ENCODE peak calls at places on chromosomes 11 and 22, in six cellular contexts. U, M, Y, R, C and L are unnamed samples.

GRCh38 chr11:69366591-69366990 is 72.6 kb downstream of the MYEOV start:
- DNase-seq in C (no peak), U (no peak), Y (no peak), R (no peak), M (no peak), L (peak; percentile 5)

GRCh38 chr11:128953151-128953550 is 10.5 kb upstream of the TP53AIP1 start:
- DNase-seq in U (no peak), C (no peak), M (no peak), R (no peak), Y (no peak), L (no peak)

GRCh38 chr22:19800761-19801244 is 40.2 kb downstream of the TBX1 start:
- DNase-seq in Y (peak; percentile 58), R (peak; percentile 30), M (no peak), C (no peak), U (no peak), L (no peak)

GRCh38 chr11:72483412-72484186 is 49.3 kb upstream of the CLPB start:
- DNase-seq in U (no peak), M (no peak), R (peak; percentile 81), C (peak; percentile 16), Y (no peak), L (no peak)

GRCh38 chr11:3220521-3221407 is 2.2 kb upstream of the MRGPRG start:
- DNase-seq in U (peak; percentile 13), C (no peak), M (peak; percentile 18), R (no peak), Y (no peak), L (no peak)

GRCh38 chr11:8577791-8578581 is 16.0 kb downstream of the STK33 start:
- DNase-seq in R (no peak), U (no peak), Y (no peak), C (peak; percentile 6), M (no peak), L (no peak)

GRCh38 chr11:75820636-75821035 is 5.6 kb downstream of the UVRAG start:
- DNase-seq in U (no peak), Y (no peak), C (peak; percentile 72), R (peak; percentile 37), M (no peak), L (no peak)

GRCh38 chr11:32154275-32154674 is 63.4 kb downstream of the RCN1 start:
- DNase-seq in R (peak; percentile 64), Y (no peak), U (no peak), M (no peak), C (peak; percentile 24), L (no peak)

GRCh38 chr11:19664896-19665548 is 47.6 kb upstream of the NAV2 start:
- DNase-seq in Y (no peak), C (peak; percentile 66), M (no peak), R (peak; percentile 79), U (no peak), L (no peak)

GRCh38 chr11:116099541-116099940 is 595.3 kb upstream of the CADM1 start:
- DNase-seq in Y (no peak), R (no peak), U (no peak), C (no peak), M (no peak), L (no peak)

GRCh38 chr11:44568706-44569473 is 3.4 kb downstream of the CD82 start:
- DNase-seq in Y (no peak), C (peak; percentile 92), M (peak; percentile 80), U (peak; percentile 72), R (peak; percentile 91), L (no peak)

GRCh38 chr22:22036588-22036987 is 54.0 kb upstream of the TOP3B start:
- DNase-seq in R (no peak), C (no peak), U (no peak), M (no peak), Y (no peak), L (no peak)

GRCh38 chr11:12478743-12479142 is 101.4 kb downstream of the PARVA start:
- DNase-seq in Y (no peak), U (no peak), R (peak; percentile 65), M (no peak), C (peak; percentile 66), L (no peak)

GRCh38 chr22:37971475-37972434 is 12.6 kb downstream of the SOX10 start:
- DNase-seq in C (no peak), U (no peak), Y (peak; percentile 72), M (no peak), R (no peak), L (no peak)

GRCh38 chr11:106087815-106088435 is 10.5 kb downstream of the AASDHPPT start:
- DNase-seq in U (peak; percentile 22), M (no peak), C (peak; percentile 38), R (peak; percentile 74), Y (peak; percentile 54), L (peak; percentile 24)

GRCh38 chr11:17972987-17973386 is 39.9 kb downstream of the SERGEF start:
- DNase-seq in M (no peak), C (peak; percentile 85), R (peak; percentile 92), U (peak; percentile 44), Y (peak; percentile 80), L (peak; percentile 21)

GRCh38 chr22:29817724-29818123 is 20.4 kb downstream of the ASCC2 start:
- DNase-seq in Y (no peak), C (no peak), U (no peak), M (no peak), R (no peak), L (no peak)

GRCh38 chr11:790721-791564 is 1.1 kb upstream of the CEND1 start:
- DNase-seq in M (no peak), U (no peak), R (peak; percentile 41), Y (peak; percentile 63), C (peak; percentile 57), L (no peak)

GRCh38 chr11:73946798-73947458 is 3.9 kb upstream of the DNAJB13 start:
- DNase-seq in M (no peak), C (no peak), U (no peak), Y (no peak), R (no peak), L (no peak)

GRCh38 chr11:65571420-65571819 is 918 bp upstream of the FAM89B start:
- DNase-seq in Y (no peak), U (no peak), C (no peak), M (no peak), R (no peak), L (no peak)

GRCh38 chr11:65569973-65570918 is at the start of gene ZNRD2:
- DNase-seq in U (peak; percentile 98), Y (peak; percentile 99), R (peak; percentile 99), M (peak; percentile 97), C (peak; percentile 100), L (peak; percentile 94)

GRCh38 chr11:65573391-65574146 is 1.2 kb downstream of the FAM89B start:
- DNase-seq in U (no peak), M (no peak), Y (no peak), R (no peak), C (no peak), L (no peak)

GRCh38 chr11:65572356-65573043 is at the start of gene FAM89B:
- DNase-seq in M (peak; percentile 83), U (peak; percentile 95), R (peak; percentile 89), Y (peak; percentile 91), C (peak; percentile 82), L (peak; percentile 54)

DNA sequence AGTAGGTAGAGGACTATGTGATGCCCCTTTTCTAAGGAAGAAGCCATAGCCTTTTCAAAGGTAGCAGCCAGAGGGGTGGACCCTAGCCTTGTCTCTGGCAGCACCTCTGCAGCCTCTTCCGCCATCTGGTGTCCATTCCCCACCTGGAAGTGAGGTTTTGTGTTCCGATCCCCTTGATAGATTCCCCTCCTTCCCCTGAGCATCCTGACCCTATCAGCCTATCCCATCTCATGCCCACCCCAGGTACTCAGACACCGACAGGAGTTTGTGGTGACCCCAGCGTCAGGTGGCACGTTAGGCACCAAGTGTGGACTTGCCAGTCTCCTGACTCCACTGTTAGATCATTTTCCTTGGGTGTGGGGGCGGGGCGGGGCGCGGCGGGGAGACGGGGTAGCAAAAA is 398 bp upstream of the FAM89B start:
- DNase-seq in R (peak; percentile 57), U (no peak), Y (peak; percentile 86), M (no peak), C (no peak), L (no peak)
- TF ChIP-seq CTCF in R (peak; percentile 46), U (peak; percentile 23), Y (peak; percentile 51), M (peak; percentile 20), C (no peak), L (peak; percentile 31)

GRCh38 chr11:119056397-119056999 is 507 bp downstream of the HYOU1 start:
- DNase-seq in U (no peak), R (peak; percentile 3), M (peak; percentile 59), Y (peak; percentile 61), C (no peak), L (peak; percentile 27)

GRCh38 chr11:119052163-119052814 is 4.7 kb downstream of the HYOU1 start:
- DNase-seq in R (no peak), M (no peak), U (no peak), Y (no peak), C (no peak), L (no peak)

GRCh38 chr11:119057000-119057769 is at the start of gene HYOU1:
- DNase-seq in Y (peak; percentile 100), C (peak; percentile 96), R (peak; percentile 98), M (peak; percentile 99), U (peak; percentile 99), L (peak; percentile 98)

GRCh38 chr11:119054418-119054817 is 2.6 kb downstream of the HYOU1 start:
- DNase-seq in Y (no peak), U (no peak), M (no peak), C (no peak), R (no peak), L (no peak)

GRCh38 chr11:119055901-119056300 is 1.1 kb downstream of the HYOU1 start:
- DNase-seq in M (no peak), R (peak; percentile 25), U (no peak), C (no peak), Y (peak; percentile 32), L (no peak)
- TF ChIP-seq CTCF in M (no peak), R (no peak), U (no peak), C (peak; percentile 22), Y (no peak), L (no peak)

DNA sequence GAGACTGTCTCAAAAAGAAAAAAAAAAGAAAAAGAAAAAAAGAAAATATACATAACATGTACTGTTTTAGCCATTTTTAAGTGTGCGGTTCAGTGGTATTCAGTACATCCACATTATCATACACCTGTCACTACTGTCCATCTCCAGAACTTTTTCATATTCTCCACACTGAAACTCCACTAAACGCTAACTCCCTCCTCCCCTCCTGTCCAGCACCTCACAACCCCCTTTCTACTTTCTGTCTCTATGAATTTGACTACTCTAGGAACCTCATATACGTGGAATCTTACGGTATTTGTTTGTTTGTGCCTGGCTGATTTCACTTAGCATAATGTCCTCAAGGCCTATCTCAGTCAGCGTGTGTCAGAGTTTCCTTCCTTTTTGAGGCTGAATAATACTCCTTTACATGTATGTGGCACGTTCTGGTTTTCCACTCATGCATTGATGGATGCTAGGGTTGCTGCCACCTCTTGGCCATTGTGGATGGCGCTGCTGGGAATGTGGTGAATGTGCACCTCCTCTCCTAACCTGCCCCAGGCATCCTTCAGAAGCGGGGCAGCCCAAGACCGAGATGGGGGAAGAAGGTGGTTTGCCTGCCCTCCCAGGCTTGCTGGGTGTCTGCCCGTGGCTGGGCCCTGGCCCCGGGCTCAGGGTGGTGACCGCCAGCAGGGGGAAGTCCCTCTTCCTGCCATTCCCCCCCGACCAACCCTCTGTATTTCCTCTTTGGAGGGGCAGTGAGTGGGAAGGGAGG is 60.5 kb downstream of the BCR start:
- DNase-seq in C (no peak), Y (peak; percentile 50), R (no peak), M (no peak), U (no peak), L (no peak)
- TF ChIP-seq CTCF in C (peak; percentile 31), Y (peak; percentile 47), R (peak; percentile 35), M (no peak), U (peak; percentile 47), L (peak; percentile 40)

DNA sequence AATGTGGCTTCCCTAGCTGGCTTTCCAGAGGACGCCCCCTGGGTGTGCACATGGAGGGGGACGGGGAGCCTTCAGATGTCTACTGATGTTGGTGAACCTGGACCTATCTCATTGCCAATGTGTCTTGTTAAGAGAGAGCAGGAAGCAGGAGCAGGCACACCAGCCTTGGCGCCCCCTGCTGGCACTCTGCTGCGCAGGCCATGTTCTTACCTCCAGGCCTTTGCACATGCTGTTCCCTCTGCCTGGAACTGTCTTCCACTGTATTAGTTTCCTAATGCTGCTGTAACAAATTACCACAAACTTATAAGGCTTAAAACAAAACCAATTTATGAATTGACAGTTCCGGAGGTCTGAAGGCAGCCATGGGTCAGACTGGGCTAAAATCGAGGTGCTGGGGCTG is 23.6 kb upstream of the MN1 start:
- DNase-seq in Y (no peak), M (no peak), R (no peak), C (no peak), U (no peak), L (no peak)
- TF ChIP-seq CTCF in Y (peak; percentile 53), M (no peak), R (peak; percentile 29), C (peak; percentile 22), U (peak; percentile 35), L (peak; percentile 37)